ENCODE peak calls at places on chromosomes 3 and 15, in four cellular contexts. K is GM12878, V is HepG2, Z is K562. X is an unnamed sample.

GRCh38 chr3:195221015-195221853 is 49.7 kb downstream of the XXYLT1 start:
- DNase-seq in Z (no peak), V (no peak), K (no peak), X (no peak)

GRCh38 chr3:160704006-160704405 is 27.0 kb downstream of the ARL14 start:
- DNase-seq in K (no peak), Z (no peak), V (no peak), X (no peak)

GRCh38 chr15:60589253-60589652 is 110.3 kb upstream of the ICE2 start:
- DNase-seq in Z (no peak), K (no peak), V (no peak), X (no peak)

GRCh38 chr15:88989578-88989977 is 76.4 kb upstream of the MFGE8 start:
- DNase-seq in V (no peak), K (no peak), Z (no peak), X (no peak)

GRCh38 chr3:105746226-105746996 is 122.4 kb downstream of the CBLB start:
- DNase-seq in V (peak), Z (no peak), K (no peak), X (no peak)

GRCh38 chr3:185330644-185331043 is 32.3 kb upstream of the MAP3K13 start:
- DNase-seq in V (no peak), Z (no peak), K (no peak), X (no peak)

GRCh38 chr15:92655178-92655995 is at the start of gene FAM174B:
- DNase-seq in K (no peak), V (no peak), Z (no peak), X (peak)

GRCh38 chr3:53842436-53843194 is 3.6 kb downstream of the CHDH start:
- DNase-seq in Z (no peak), V (peak), K (no peak), X (no peak)

GRCh38 chr3:16841906-16842709 is 42.6 kb upstream of the PLCL2 start:
- DNase-seq in V (no peak), K (peak), Z (no peak), X (no peak)

GRCh38 chr3:133464573-133464972 is 64.7 kb downstream of the BFSP2 start:
- DNase-seq in K (no peak), V (no peak), Z (no peak), X (no peak)

GRCh38 chr15:58066042-58066867 is 744 bp upstream of the ALDH1A2 start:
- DNase-seq in Z (peak), K (no peak), V (peak), X (peak)

GRCh38 chr15:32656091-32656860 is 14.8 kb downstream of the SCG5 start:
- DNase-seq in Z (no peak), V (no peak), K (no peak), X (no peak)

GRCh38 chr3:175648939-175649338 is 789.8 kb downstream of the NAALADL2 start:
- DNase-seq in V (no peak), K (no peak), Z (no peak), X (no peak)

GRCh38 chr3:185561374-185561943 is 9.1 kb upstream of the LIPH start:
- DNase-seq in V (no peak), K (no peak), Z (no peak), X (no peak)

GRCh38 chr3:114147281-114147680 is 31.6 kb downstream of the DRD3 start:
- DNase-seq in Z (no peak), V (no peak), K (no peak), X (no peak)

GRCh38 chr3:142987080-142987700 is 14.2 kb upstream of the U2SURP start:
- DNase-seq in V (peak), K (no peak), Z (peak), X (peak)

GRCh38 chr15:74529911-74530310 is 11.1 kb upstream of the ARID3B start:
- DNase-seq in V (no peak), K (no peak), Z (no peak), X (no peak)

GRCh38 chr15:53716909-53717878 is 42.3 kb downstream of the WDR72 start:
- DNase-seq in K (no peak), V (peak), Z (no peak), X (no peak)

GRCh38 chr3:129441215-129441614 is 1.2 kb downstream of the IFT122 start:
- DNase-seq in K (no peak), V (no peak), Z (no peak), X (no peak)

GRCh38 chr15:100252779-100253417 is 88.9 kb downstream of the ADAMTS17 start:
- DNase-seq in Z (no peak), V (no peak), K (no peak), X (no peak)

GRCh38 chr3:46865034-46865507 is 1.8 kb upstream of the MYL3 start:
- DNase-seq in Z (no peak), K (no peak), V (no peak), X (no peak)

GRCh38 chr3:39637807-39638206 is 170.3 kb downstream of the MOBP start:
- DNase-seq in Z (peak), K (no peak), V (peak), X (no peak)

GRCh38 chr15:88636039-88636438 is 2.8 kb upstream of the ISG20 start:
- DNase-seq in Z (no peak), V (no peak), K (no peak), X (no peak)

GRCh38 chr3:194023501-194024280 is 112.3 kb upstream of the HES1 start:
- DNase-seq in K (no peak), V (no peak), Z (no peak), X (no peak)

GRCh38 chr3:88031543-88032148 is 27.2 kb downstream of the CGGBP1 start:
- DNase-seq in V (no peak), Z (no peak), K (peak), X (no peak)

GRCh38 chr3:100090669-100091005 is 23.7 kb downstream of the FILIP1L start:
- DNase-seq in V (no peak), Z (no peak), K (no peak), X (no peak)

GRCh38 chr3:46386206-46386605 is 15.5 kb downstream of the CCR5 start:
- DNase-seq in V (no peak), Z (no peak), K (no peak), X (no peak)

GRCh38 chr15:67043939-67044771 is 21.2 kb upstream of the SMAD3 start:
- DNase-seq in V (peak), K (no peak), Z (no peak), X (no peak)

GRCh38 chr15:33226559-33227181 is 32.2 kb upstream of the FMN1 start:
- DNase-seq in Z (peak), K (peak), V (no peak), X (peak)

GRCh38 chr3:131535131-131535530 is 32.4 kb upstream of the MRPL3 start:
- DNase-seq in K (no peak), Z (no peak), V (no peak), X (no peak)

GRCh38 chr3:36944641-36945270 is at the start of gene TRANK1:
- DNase-seq in V (no peak), Z (no peak), K (no peak), X (no peak)

GRCh38 chr3:21750831-21751391 is at the start of gene ZNF385D:
- DNase-seq in V (no peak), Z (no peak), K (no peak), X (peak)

GRCh38 chr3:126118591-126118990 is 34.7 kb upstream of the SLC41A3 start:
- DNase-seq in K (no peak), Z (no peak), V (no peak), X (no peak)

GRCh38 chr3:62686486-62686885 is 188.7 kb downstream of the CADPS start:
- DNase-seq in Z (no peak), V (no peak), K (no peak), X (no peak)

GRCh38 chr15:67109141-67110034 is 44.0 kb downstream of the SMAD3 start:
- DNase-seq in Z (no peak), V (peak), K (no peak), X (no peak)

GRCh38 chr15:69540622-69541021 is 88.0 kb downstream of the RPLP1 start:
- DNase-seq in K (no peak), V (no peak), Z (no peak), X (no peak)

GRCh38 chr3:171585029-171585428 is 124.8 kb upstream of the TNIK start:
- DNase-seq in K (no peak), Z (no peak), V (no peak), X (no peak)
- TF ChIP-seq FOXM1 in K (no peak), Z (no peak), V (no peak), X (no peak)

GRCh38 chr3:159171333-159171732 is 369.5 kb downstream of the MFSD1 start:
- DNase-seq in Z (no peak), K (no peak), V (no peak), X (no peak)
- TF ChIP-seq SP1 in Z (no peak), K (no peak), V (no peak), X (no peak)

GRCh38 chr3:81352867-81353266 is 408.6 kb downstream of the GBE1 start:
- DNase-seq in V (peak), K (no peak), Z (no peak), X (peak)
- TF ChIP-seq TARDBP in V (no peak), K (no peak), Z (no peak), X (no peak)

GRCh38 chr15:42402806-42403205 is 43.5 kb downstream of the CAPN3 start:
- DNase-seq in V (no peak), Z (no peak), K (no peak), X (no peak)
- TF ChIP-seq FOXM1 in V (no peak), Z (no peak), K (no peak), X (no peak)

GRCh38 chr3:127915937-127916480 is 977 bp downstream of the KBTBD12 start:
- DNase-seq in V (no peak), Z (no peak), K (no peak), X (no peak)
- TF ChIP-seq SP1 in V (no peak), Z (no peak), K (no peak), X (no peak)

GRCh38 chr3:18047052-18047451 is 304.6 kb upstream of the TBC1D5 start:
- DNase-seq in K (no peak), V (no peak), Z (no peak), X (no peak)
- TF ChIP-seq TARDBP in K (no peak), V (no peak), Z (no peak), X (no peak)